ENCODE peak calls at places on chromosomes 2 and 18, in seven cellular contexts. K, R, U, M, E, P and D are unnamed samples.

GRCh38 chr2:148338544-148338943 is 306.0 kb upstream of the EPC2 start:
- DNase-seq in K (peak; percentile 87), R (no peak), P (no peak), M (no peak), U (no peak), E (peak; percentile 31), D (no peak)

GRCh38 chr2:121648206-121648605 is 1.1 kb downstream of the CLASP1 start:
- DNase-seq in K (peak; percentile 43), P (no peak), R (no peak), U (no peak), E (no peak), M (no peak), D (no peak)

GRCh38 chr2:172929644-172930043 is 146.0 kb upstream of the MAP3K20 start:
- DNase-seq in K (no peak), U (no peak), P (no peak), R (no peak), E (no peak), M (no peak), D (no peak)

GRCh38 chr2:241558532-241559488 is at the start of gene BOK:
- DNase-seq in P (peak; percentile 35), U (peak; percentile 87), R (peak; percentile 88), E (peak; percentile 80), K (peak; percentile 72), M (peak; percentile 89), D (no peak)

GRCh38 chr2:218655751-218656150 is 3.7 kb downstream of the ZNF142 start:
- DNase-seq in P (no peak), M (no peak), R (no peak), U (no peak), E (no peak), K (no peak), D (no peak)

GRCh38 chr18:34322365-34323289 is 97.9 kb upstream of the NOL4 start:
- DNase-seq in K (peak; percentile 57), E (peak; percentile 63), M (peak; percentile 67), P (peak; percentile 25), R (peak; percentile 77), U (peak; percentile 50), D (peak; percentile 71)

GRCh38 chr2:137348301-137348700 is 583.0 kb downstream of the THSD7B start:
- DNase-seq in M (no peak), E (no peak), P (no peak), U (no peak), R (no peak), K (no peak), D (no peak)

GRCh38 chr2:99833802-99834201 is 308.6 kb downstream of the AFF3 start:
- DNase-seq in U (no peak), P (no peak), R (no peak), E (no peak), M (no peak), K (no peak), D (no peak)

GRCh38 chr2:188333751-188334524 is 42.3 kb downstream of the GULP1 start:
- DNase-seq in K (peak; percentile 39), P (no peak), E (no peak), U (no peak), M (no peak), R (no peak), D (peak; percentile 54)

GRCh38 chr18:8996771-8997432 is 105.6 kb upstream of the NDUFV2 start:
- DNase-seq in U (no peak), E (no peak), K (no peak), R (no peak), P (no peak), M (no peak), D (no peak)

GRCh38 chr2:64636105-64636873 is 17.4 kb downstream of the SERTAD2 start:
- DNase-seq in R (peak; percentile 47), U (no peak), M (no peak), P (no peak), K (no peak), E (no peak), D (no peak)

GRCh38 chr2:86703704-86704370 is 16.3 kb upstream of the RMND5A start:
- DNase-seq in P (peak; percentile 87), K (no peak), R (no peak), E (no peak), M (no peak), U (no peak), D (no peak)

GRCh38 chr2:222709191-222709891 is 37.9 kb downstream of the MOGAT1 start:
- DNase-seq in M (peak; percentile 91), U (peak; percentile 75), P (peak; percentile 97), K (peak; percentile 99), E (peak; percentile 100), R (peak; percentile 51), D (peak; percentile 23)

GRCh38 chr2:225165052-225165451 is 122.8 kb upstream of the DOCK10 start:
- DNase-seq in K (peak; percentile 82), R (no peak), U (no peak), P (no peak), M (no peak), E (peak; percentile 22), D (no peak)

GRCh38 chr18:524496-524895 is 24.0 kb upstream of the COLEC12 start:
- DNase-seq in M (no peak), R (no peak), K (peak; percentile 78), U (no peak), P (no peak), E (peak; percentile 45), D (no peak)

GRCh38 chr2:30979822-30980245 is 158.4 kb downstream of the GALNT14 start:
- DNase-seq in M (peak; percentile 42), U (no peak), P (peak; percentile 46), E (no peak), K (peak; percentile 13), R (no peak), D (no peak)

GRCh38 chr2:44392338-44392943 is 30.7 kb downstream of the CAMKMT start:
- DNase-seq in K (peak; percentile 21), P (peak; percentile 48), R (no peak), E (peak; percentile 45), U (no peak), M (peak; percentile 21), D (peak; percentile 43)

GRCh38 chr18:25998461-25998860 is 92.0 kb downstream of the SS18 start:
- DNase-seq in R (no peak), M (no peak), E (no peak), U (no peak), K (no peak), P (no peak), D (no peak)

GRCh38 chr2:200040251-200040650 is 84.9 kb downstream of the MAIP1 start:
- DNase-seq in K (peak; percentile 72), P (no peak), U (no peak), E (peak; percentile 65), M (no peak), R (no peak), D (no peak)
- H3K23ac ChIP-seq in K (peak overlapping the region; percentile 70), P (no peak overlapping the region), U (no peak overlapping the region), E (no peak overlapping the region), M (no peak overlapping the region), R (no peak overlapping the region), D (no peak overlapping the region)

GRCh38 chr2:142840438-142840837 is 37.0 kb upstream of the KYNU start:
- DNase-seq in R (no peak), M (no peak), P (no peak), K (no peak), E (no peak), U (no peak), D (no peak)
- H3K23ac ChIP-seq in R (no peak overlapping the region), M (no peak overlapping the region), P (no peak overlapping the region), K (no peak overlapping the region), E (no peak overlapping the region), U (no peak overlapping the region), D (no peak overlapping the region)

GRCh38 chr18:39058386-39059000 is 1492.9 kb upstream of the CELF4 start:
- DNase-seq in R (no peak), M (no peak), E (no peak), K (no peak), P (no peak), U (no peak), D (no peak)

GRCh38 chr18:39057423-39058057 is 1491.9 kb upstream of the CELF4 start:
- DNase-seq in E (no peak), M (no peak), K (peak; percentile 1), P (no peak), U (no peak), R (no peak), D (no peak)

GRCh38 chr18:39062426-39062825 is 1496.8 kb upstream of the CELF4 start:
- DNase-seq in R (no peak), E (no peak), K (no peak), M (no peak), P (no peak), U (no peak), D (no peak)
- H3K23ac ChIP-seq in R (no peak overlapping the region), E (no peak overlapping the region), K (no peak overlapping the region), M (no peak overlapping the region), P (no peak overlapping the region), U (no peak overlapping the region), D (no peak overlapping the region)

GRCh38 chr2:127526940-127527804 is 883 bp upstream of the IWS1 start:
- DNase-seq in R (no peak), K (no peak), U (no peak), M (peak; percentile 70), P (peak; percentile 69), E (no peak), D (peak; percentile 39)

GRCh38 chr2:127526142-127526939 is at the start of gene IWS1:
- DNase-seq in M (peak; percentile 99), K (peak; percentile 97), E (peak; percentile 98), P (peak; percentile 98), U (peak; percentile 96), R (peak; percentile 93), D (peak; percentile 96)

GRCh38 chr2:127520424-127520823 is 5.9 kb downstream of the IWS1 start:
- DNase-seq in P (no peak), R (no peak), M (no peak), U (no peak), E (no peak), K (no peak), D (no peak)

GRCh38 chr2:127525692-127526141 is 572 bp downstream of the IWS1 start:
- DNase-seq in P (peak; percentile 13), U (no peak), R (no peak), K (peak; percentile 59), M (peak; percentile 73), E (peak; percentile 70), D (no peak)

DNA sequence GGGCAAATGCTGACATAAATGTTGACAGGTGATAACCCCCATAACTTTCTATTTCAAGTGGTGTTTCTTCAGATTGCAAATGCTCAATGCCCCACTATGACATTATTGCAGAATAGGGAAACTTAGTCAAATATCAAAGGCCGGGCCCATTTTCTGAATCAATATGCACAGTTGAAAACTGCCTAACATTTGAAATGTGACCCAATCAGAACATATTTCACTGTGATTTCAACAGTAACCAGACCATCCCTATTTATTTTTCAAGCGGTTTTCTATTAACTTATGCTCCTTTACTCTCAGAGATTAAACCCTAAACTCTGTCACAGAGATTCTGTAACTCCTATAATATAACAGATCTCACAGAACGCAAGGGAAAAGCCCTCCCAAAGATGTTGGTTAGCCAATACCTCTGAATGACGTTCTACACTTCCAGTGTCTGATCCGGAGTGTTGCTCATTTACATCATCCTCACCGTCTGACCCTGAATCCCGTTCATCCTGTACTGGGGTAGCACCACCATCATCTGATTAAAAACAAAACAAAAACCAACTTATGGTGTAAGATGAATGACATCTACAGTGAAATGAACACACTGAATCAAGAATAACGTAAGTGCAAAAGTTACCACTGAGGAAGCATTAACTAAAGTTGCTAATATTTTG is 2.9 kb downstream of the IWS1 start:
- DNase-seq in U (no peak), M (no peak), P (no peak), R (no peak), K (no peak), E (no peak), D (no peak)
- H3K23ac ChIP-seq in U (no peak overlapping the region), M (no peak overlapping the region), P (no peak overlapping the region), R (no peak overlapping the region), K (no peak overlapping the region), E (no peak overlapping the region), D (no peak overlapping the region)

GRCh38 chr2:226168496-226169160 is 631.0 kb downstream of the IRS1 start:
- DNase-seq in R (no peak), E (no peak), P (no peak), M (peak; percentile 6), K (no peak), U (no peak), D (no peak)
- H3K23ac ChIP-seq in R (no peak overlapping the region), E (no peak overlapping the region), P (no peak overlapping the region), M (no peak overlapping the region), K (no peak overlapping the region), U (no peak overlapping the region), D (no peak overlapping the region)